ENCODE peak calls at places on chromosomes 12 and 14, in six cellular contexts. R, Q, V, G, S and T are unnamed samples.

GRCh38 chr14:104919993-104920315 is 4.7 kb upstream of the PLD4 start:
- DNase-seq in R (no peak), Q (no peak), V (no peak), G (no peak), S (no peak), T (no peak)

GRCh38 chr12:96452271-96452922 is 37.0 kb upstream of the CFAP54 start:
- DNase-seq in R (no peak), Q (no peak), V (peak), G (no peak), S (no peak), T (no peak)

GRCh38 chr12:81084848-81085350 is 7.0 kb downstream of the ACSS3 start:
- DNase-seq in R (no peak), Q (no peak), V (no peak), G (no peak), S (no peak), T (no peak)

GRCh38 chr14:49853572-49854375 is 1.2 kb upstream of the NEMF start:
- DNase-seq in R (peak), Q (peak), V (peak), G (peak), S (peak), T (peak)

GRCh38 chr12:51972849-51973273 is 21.4 kb downstream of the ACVR1B start:
- DNase-seq in R (no peak), Q (peak), V (no peak), G (peak), S (no peak), T (peak)

GRCh38 chr14:69039287-69039628 is 60.2 kb upstream of the ACTN1 start:
- DNase-seq in R (no peak), Q (no peak), V (peak), G (peak), S (no peak), T (no peak)

GRCh38 chr14:104096751-104097700 is 11.5 kb downstream of the ASPG start:
- DNase-seq in R (no peak), Q (no peak), V (peak), G (no peak), S (no peak), T (peak)

GRCh38 chr12:113647048-113647447 is 175.4 kb upstream of the LHX5 start:
- DNase-seq in R (no peak), Q (no peak), V (no peak), G (no peak), S (no peak), T (no peak)

GRCh38 chr12:70180140-70180539 is 63.1 kb upstream of the CNOT2 start:
- DNase-seq in R (no peak), Q (no peak), V (no peak), G (no peak), S (no peak), T (no peak)

GRCh38 chr12:52873832-52874572 is 25.2 kb upstream of the KRT78 start:
- DNase-seq in R (no peak), Q (peak), V (peak), G (peak), S (peak), T (peak)

GRCh38 chr12:104402630-104403029 is 54.1 kb upstream of the CHST11 start:
- DNase-seq in R (no peak), Q (no peak), V (no peak), G (no peak), S (no peak), T (no peak)

GRCh38 chr12:100101000-100101399 is 41.7 kb downstream of the BLTP3B start:
- DNase-seq in R (no peak), Q (no peak), V (no peak), G (no peak), S (no peak), T (no peak)

GRCh38 chr12:20150835-20151234 is 217.5 kb upstream of the PDE3A start:
- DNase-seq in R (no peak), Q (no peak), V (peak), G (no peak), S (no peak), T (no peak)

GRCh38 chr14:50714452-50715073 is 46.5 kb upstream of the SAV1 start:
- DNase-seq in R (no peak), Q (no peak), V (peak), G (peak), S (no peak), T (no peak)

GRCh38 chr14:97638864-97639263 is 841.7 kb downstream of the VRK1 start:
- DNase-seq in R (no peak), Q (no peak), V (no peak), G (no peak), S (no peak), T (no peak)

GRCh38 chr12:86801439-86801838 is 545.2 kb upstream of the MGAT4C start:
- DNase-seq in R (no peak), Q (no peak), V (peak), G (no peak), S (no peak), T (no peak)

GRCh38 chr12:8081228-8081920 is 700 bp upstream of the NECAP1 start:
- DNase-seq in R (no peak), Q (no peak), V (no peak), G (no peak), S (no peak), T (no peak)

GRCh38 chr12:124085419-124085818 is 112.4 kb downstream of the ZNF664 start:
- DNase-seq in R (no peak), Q (no peak), V (no peak), G (no peak), S (no peak), T (no peak)

GRCh38 chr14:58826845-58827686 is 189.3 kb downstream of the DACT1 start:
- DNase-seq in R (no peak), Q (no peak), V (peak), G (no peak), S (no peak), T (no peak)

GRCh38 chr14:71414631-71415403 is 507.6 kb downstream of the PCNX1 start:
- DNase-seq in R (no peak), Q (no peak), V (peak), G (peak), S (no peak), T (no peak)

GRCh38 chr12:1531654-1532366 is 62.6 kb downstream of the FBXL14 start:
- DNase-seq in R (no peak), Q (no peak), V (no peak), G (no peak), S (no peak), T (no peak)

GRCh38 chr12:95547522-95548055 is 3.7 kb downstream of the USP44 start:
- DNase-seq in R (no peak), Q (no peak), V (no peak), G (peak), S (no peak), T (no peak)

GRCh38 chr12:113002676-113003075 is 24.4 kb downstream of the OAS2 start:
- DNase-seq in R (no peak), Q (no peak), V (no peak), G (no peak), S (no peak), T (no peak)

GRCh38 chr12:108838194-108839010 is 19.0 kb downstream of the SSH1 start:
- DNase-seq in R (no peak), Q (peak), V (peak), G (peak), S (peak), T (peak)

GRCh38 chr12:111442301-111443045 is 36.8 kb downstream of the SH2B3 start:
- DNase-seq in R (peak), Q (no peak), V (no peak), G (no peak), S (no peak), T (no peak)

GRCh38 chr12:132132609-132133430 is 11.3 kb downstream of the DDX51 start:
- DNase-seq in R (no peak), Q (no peak), V (no peak), G (no peak), S (no peak), T (no peak)

GRCh38 chr12:55847603-55848329 is 5.0 kb upstream of the MMP19 start:
- DNase-seq in R (peak), Q (no peak), V (peak), G (peak), S (peak), T (peak)
- H3K27ac ChIP-seq in R (peak), Q (no peak), V (no peak), G (peak), S (peak), T (peak)

GRCh38 chr14:54785111-54785777 is 117.4 kb downstream of the GCH1 start:
- DNase-seq in R (no peak), Q (no peak), V (no peak), G (no peak), S (no peak), T (no peak)

GRCh38 chr14:54784657-54785056 is 118.0 kb downstream of the GCH1 start:
- DNase-seq in R (no peak), Q (no peak), V (no peak), G (no peak), S (no peak), T (no peak)

GRCh38 chr14:54786191-54786755 is 116.4 kb downstream of the GCH1 start:
- DNase-seq in R (no peak), Q (no peak), V (no peak), G (no peak), S (no peak), T (no peak)

GRCh38 chr14:54786816-54787215 is 115.8 kb downstream of the GCH1 start:
- DNase-seq in R (no peak), Q (no peak), V (no peak), G (no peak), S (no peak), T (no peak)

GRCh38 chr14:54785778-54786160 is 116.9 kb downstream of the GCH1 start:
- DNase-seq in R (no peak), Q (no peak), V (no peak), G (no peak), S (no peak), T (no peak)
- H3K4me3 ChIP-seq in R (no peak), Q (no peak), V (no peak), G (no peak), S (no peak), T (no peak)

GRCh38 chr14:102481371-102481770 is 28.2 kb downstream of the ANKRD9 start:
- DNase-seq in R (no peak), Q (no peak), V (no peak), G (no peak), S (no peak), T (no peak)
- H3K27ac ChIP-seq in R (peak), Q (no peak), V (peak), G (no peak), S (no peak), T (no peak)

GRCh38 chr14:99795046-99795445 is 1.8 kb downstream of the EML1 start:
- DNase-seq in R (no peak), Q (no peak), V (no peak), G (no peak), S (no peak), T (no peak)

GRCh38 chr14:99792551-99793212 is 531 bp upstream of the EML1 start:
- DNase-seq in R (no peak), Q (no peak), V (no peak), G (peak), S (peak), T (no peak)

GRCh38 chr14:99793213-99794155 is at the start of gene EML1:
- DNase-seq in R (peak), Q (peak), V (peak), G (peak), S (peak), T (peak)

GRCh38 chr14:99791476-99792283 is 1.5 kb upstream of the EML1 start:
- DNase-seq in R (no peak), Q (no peak), V (no peak), G (no peak), S (no peak), T (no peak)

GRCh38 chr14:99794156-99794780 is 1.1 kb downstream of the EML1 start:
- DNase-seq in R (no peak), Q (no peak), V (peak), G (no peak), S (no peak), T (no peak)
- H3K4me3 ChIP-seq in R (peak), Q (peak), V (peak), G (peak), S (no peak), T (peak)

GRCh38 chr14:61321385-61322010 is at the start of gene PRKCH:
- DNase-seq in R (no peak), Q (peak), V (peak), G (peak), S (peak), T (peak)
- H3K27ac ChIP-seq in R (no peak), Q (peak), V (peak), G (no peak), S (peak), T (peak)

GRCh38 chr14:101780390-101780789 is 18.9 kb downstream of the PPP2R5C start:
- DNase-seq in R (no peak), Q (no peak), V (no peak), G (no peak), S (no peak), T (no peak)
- H3K4me3 ChIP-seq in R (no peak), Q (no peak), V (no peak), G (no peak), S (no peak), T (peak)

GRCh38 chr12:107337354-107338095 is 244.2 kb upstream of the CRY1 start:
- DNase-seq in R (no peak), Q (no peak), V (peak), G (no peak), S (no peak), T (no peak)
- H3K27ac ChIP-seq in R (no peak), Q (no peak), V (peak), G (no peak), S (no peak), T (no peak)